ENCODE peak calls at places on chromosomes 6 and 20, in nine cellular contexts. A is DMS79; I is AG09309; W is NCI-H1694; N is amniotic epithelial cell; G is NCI-H82; R is choroid plexus epithelial cell; M is stimulated activated CD4-positive, alpha-beta T cell treated with anti-CD3 and anti-CD28 coated beads, Interleukin-1b, Interleukin-23, amount 100 ng/mL, for 1 hour; X is T-helper 9 cell. Z is an unnamed sample.

GRCh38 chr6:153231048-153231635 is 100.1 kb upstream of the RGS17 start:
- DNase-seq in A (no peak), I (no peak), W (peak), N (peak), G (peak), R (peak), M (no peak), X (no peak), Z (peak)

GRCh38 chr6:41917528-41917927 is 3.4 kb downstream of the MED20 start:
- DNase-seq in A (no peak), I (peak), W (no peak), N (peak), G (no peak), R (peak), M (no peak), X (no peak), Z (peak)

GRCh38 chr20:13271977-13272975 is 51.2 kb downstream of the ISM1 start:
- DNase-seq in A (no peak), I (no peak), W (no peak), N (no peak), G (no peak), R (no peak), M (no peak), X (no peak), Z (no peak)

GRCh38 chr20:34061695-34062094 is 50.3 kb downstream of the EIF2S2 start:
- DNase-seq in A (no peak), I (no peak), W (no peak), N (no peak), G (no peak), R (no peak), M (no peak), X (no peak), Z (no peak)

GRCh38 chr20:57882451-57883161 is 172.8 kb upstream of the PMEPA1 start:
- DNase-seq in A (no peak), I (peak), W (no peak), N (no peak), G (no peak), R (no peak), M (no peak), X (no peak), Z (no peak)

GRCh38 chr20:49276201-49276894 is 1.5 kb downstream of the ZNFX1 start:
- DNase-seq in A (peak), I (no peak), W (no peak), N (peak), G (peak), R (peak), M (no peak), X (peak), Z (peak)

GRCh38 chr6:157792671-157793070 is 30.4 kb upstream of the SNX9 start:
- DNase-seq in A (no peak), I (no peak), W (no peak), N (no peak), G (no peak), R (no peak), M (no peak), X (no peak), Z (peak)

GRCh38 chr6:70289299-70289698 is 13.6 kb downstream of the COL9A1 start:
- DNase-seq in A (no peak), I (no peak), W (no peak), N (no peak), G (peak), R (peak), M (no peak), X (no peak), Z (no peak)

GRCh38 chr6:12962995-12963394 is 246.4 kb downstream of the PHACTR1 start:
- DNase-seq in A (no peak), I (no peak), W (no peak), N (no peak), G (no peak), R (peak), M (no peak), X (no peak), Z (peak)

GRCh38 chr6:143110996-143111395 is 50.3 kb downstream of the AIG1 start:
- DNase-seq in A (no peak), I (no peak), W (no peak), N (peak), G (no peak), R (no peak), M (no peak), X (no peak), Z (no peak)